ENCODE peak calls at places on chromosome 14, in nine cellular contexts. V is stomach, H is GM12892, C is transverse colon, Z is heart left ventricle, I is sigmoid colon, P is GM12891, N is GM12878, T is endothelial cell of umbilical vein. J is an unnamed sample.

GRCh38 chr14:91352101-91352500 is 65.5 kb downstream of the CCDC88C start:
- DNase-seq in H (no peak), N (no peak), V (peak), Z (peak), I (peak), P (no peak), T (no peak), C (no peak), J (peak)

GRCh38 chr14:24058260-24058950 is 6.6 kb downstream of the CARMIL3 start:
- DNase-seq in T (peak), Z (peak), C (peak), P (peak), V (peak), N (no peak), I (peak), H (peak), J (peak)

GRCh38 chr14:79117561-79117960 is 947.4 kb downstream of the NRXN3 start:
- DNase-seq in P (no peak), I (no peak), H (no peak), N (no peak), C (no peak), Z (no peak), V (no peak), T (no peak), J (no peak)

GRCh38 chr14:22650960-22651521 is 6.9 kb upstream of the OR6J1 start:
- DNase-seq in I (no peak), H (no peak), N (peak), C (no peak), Z (no peak), T (no peak), P (no peak), V (no peak), J (no peak)

GRCh38 chr14:102922490-102923200 is at the start of gene AMN:
- DNase-seq in Z (peak), V (no peak), H (no peak), N (no peak), I (no peak), T (no peak), C (peak), P (no peak), J (no peak)

GRCh38 chr14:52949711-52950409 is 990 bp downstream of the FERMT2 start:
- DNase-seq in Z (no peak), P (no peak), H (no peak), T (peak), N (no peak), I (no peak), C (no peak), V (no peak), J (peak)

GRCh38 chr14:24037658-24038037 is 14.2 kb upstream of the CARMIL3 start:
- DNase-seq in I (no peak), Z (no peak), P (no peak), H (no peak), N (no peak), V (peak), C (peak), T (no peak), J (no peak)

GRCh38 chr14:98259881-98260280 is 1012.1 kb downstream of the BCL11B start:
- DNase-seq in V (no peak), N (no peak), C (peak), Z (no peak), I (no peak), P (no peak), T (no peak), H (no peak), J (peak)

GRCh38 chr14:81247271-81247766 is 26.6 kb upstream of the GTF2A1 start:
- DNase-seq in N (no peak), P (no peak), T (no peak), H (no peak), C (no peak), Z (no peak), I (no peak), V (peak), J (no peak)

GRCh38 chr14:81384900-81385299 is 15.2 kb downstream of the STON2 start:
- DNase-seq in Z (no peak), C (no peak), T (no peak), N (no peak), V (no peak), I (no peak), H (no peak), P (no peak), J (no peak)

GRCh38 chr14:39912192-39913100 is 480.2 kb upstream of the FBXO33 start:
- DNase-seq in V (no peak), T (no peak), I (no peak), P (no peak), H (no peak), C (no peak), Z (no peak), N (peak), J (no peak)

GRCh38 chr14:78448483-78449094 is 278.4 kb downstream of the NRXN3 start:
- DNase-seq in V (peak), P (peak), T (peak), N (peak), C (peak), I (no peak), Z (no peak), H (peak), J (peak)

GRCh38 chr14:36513451-36514277 is 6.4 kb downstream of the NKX2-1 start:
- DNase-seq in C (no peak), P (no peak), Z (no peak), I (no peak), N (no peak), V (no peak), T (no peak), H (no peak), J (no peak)

GRCh38 chr14:68407275-68407674 is 385.6 kb downstream of the ZFP36L1 start:
- DNase-seq in N (no peak), C (no peak), V (no peak), Z (no peak), I (no peak), H (no peak), T (no peak), P (no peak), J (no peak)

GRCh38 chr14:29442720-29443119 is 484.9 kb downstream of the PRKD1 start:
- DNase-seq in T (peak), P (no peak), C (no peak), V (no peak), H (no peak), Z (no peak), I (no peak), N (no peak), J (no peak)

GRCh38 chr14:57707219-57707618 is 158.7 kb downstream of the SLC35F4 start:
- DNase-seq in N (no peak), V (no peak), T (no peak), I (no peak), H (no peak), Z (no peak), P (no peak), C (no peak), J (no peak)

GRCh38 chr14:23125006-23125405 is 6.0 kb upstream of the CEBPE start:
- DNase-seq in H (no peak), P (no peak), N (no peak), V (no peak), Z (no peak), C (no peak), T (no peak), I (no peak), J (no peak)

GRCh38 chr14:105926415-105927093 is 400.2 kb downstream of the TMEM121 start:
- DNase-seq in N (no peak), P (no peak), C (peak), T (no peak), Z (peak), H (no peak), V (no peak), I (peak), J (no peak)

GRCh38 chr14:99535448-99535847 is 54.2 kb downstream of the CCNK start:
- DNase-seq in Z (no peak), I (no peak), T (no peak), P (no peak), C (no peak), V (no peak), N (no peak), H (no peak), J (no peak)

GRCh38 chr14:69804902-69805301 is 7.9 kb upstream of the SLC10A1 start:
- DNase-seq in V (no peak), C (no peak), P (no peak), I (no peak), T (no peak), N (no peak), H (no peak), Z (no peak), J (no peak)

GRCh38 chr14:31942216-31942841 is 134.8 kb upstream of the ARHGAP5 start:
- DNase-seq in H (no peak), C (no peak), V (no peak), I (no peak), T (no peak), N (no peak), Z (no peak), P (no peak), J (no peak)

GRCh38 chr14:92565718-92566115 is 52.1 kb downstream of the RIN3 start:
- DNase-seq in T (no peak), P (no peak), H (no peak), V (no peak), Z (no peak), C (no peak), N (no peak), I (no peak), J (no peak)

GRCh38 chr14:92570863-92571262 is 57.3 kb downstream of the RIN3 start:
- DNase-seq in T (no peak), V (no peak), P (no peak), I (peak), H (no peak), N (no peak), Z (no peak), C (peak), J (no peak)

GRCh38 chr14:92572050-92572449 is 58.5 kb downstream of the RIN3 start:
- DNase-seq in T (no peak), C (no peak), H (no peak), V (no peak), N (no peak), Z (no peak), P (no peak), I (peak), J (peak)

GRCh38 chr14:92567173-92567725 is 53.7 kb downstream of the RIN3 start:
- DNase-seq in V (no peak), Z (no peak), I (no peak), C (no peak), H (no peak), N (no peak), P (no peak), T (no peak), J (no peak)

DNA sequence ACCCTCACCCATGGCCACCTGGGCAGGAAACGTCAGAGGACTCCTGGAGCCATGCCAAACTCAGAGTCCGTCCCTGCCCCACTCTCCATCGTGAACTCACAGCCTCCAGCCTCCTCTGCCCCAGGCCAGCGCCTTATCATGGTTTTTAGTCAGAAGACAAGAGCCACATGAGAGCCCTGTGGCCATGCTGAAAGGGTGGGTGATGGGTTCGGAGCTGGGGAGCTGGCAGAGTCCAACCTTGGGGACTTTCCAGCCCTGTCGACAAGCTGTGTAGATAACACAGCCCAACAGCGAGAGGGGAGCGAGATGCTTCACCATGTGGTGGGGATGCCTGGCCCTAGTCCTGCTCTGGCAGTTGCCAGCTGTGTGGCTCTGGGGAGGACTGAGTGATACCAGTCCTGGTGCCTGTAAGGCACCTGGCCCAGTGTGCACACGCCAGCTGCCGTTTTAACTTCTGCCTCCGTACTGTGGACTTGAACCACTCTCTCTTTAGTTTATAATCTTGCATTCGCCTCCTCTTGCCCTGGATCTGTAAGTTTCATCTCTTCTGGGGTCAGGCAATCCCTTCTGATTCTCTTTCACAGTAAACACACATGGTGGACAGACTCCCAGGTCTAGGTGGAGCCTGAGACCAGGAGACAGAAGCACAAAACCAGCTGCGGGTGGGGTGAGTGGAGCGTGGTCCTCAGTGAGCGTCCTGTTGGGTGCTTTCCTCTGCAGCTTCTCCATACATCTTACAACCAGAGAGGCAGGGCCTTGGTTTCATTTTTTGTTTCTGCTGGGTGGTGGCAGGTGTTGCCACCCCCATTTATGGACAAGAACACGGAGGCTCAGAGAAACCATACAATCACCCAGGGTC is 55.3 kb downstream of the RIN3 start:
- DNase-seq in H (peak), Z (peak), I (peak), T (no peak), C (no peak), N (peak), P (no peak), V (no peak), J (peak)
- TF ChIP-seq POLR2A in H (no peak), Z (no peak), I (no peak), T (no peak), C (no peak), N (peak), P (no peak), V (no peak), J (no peak)

DNA sequence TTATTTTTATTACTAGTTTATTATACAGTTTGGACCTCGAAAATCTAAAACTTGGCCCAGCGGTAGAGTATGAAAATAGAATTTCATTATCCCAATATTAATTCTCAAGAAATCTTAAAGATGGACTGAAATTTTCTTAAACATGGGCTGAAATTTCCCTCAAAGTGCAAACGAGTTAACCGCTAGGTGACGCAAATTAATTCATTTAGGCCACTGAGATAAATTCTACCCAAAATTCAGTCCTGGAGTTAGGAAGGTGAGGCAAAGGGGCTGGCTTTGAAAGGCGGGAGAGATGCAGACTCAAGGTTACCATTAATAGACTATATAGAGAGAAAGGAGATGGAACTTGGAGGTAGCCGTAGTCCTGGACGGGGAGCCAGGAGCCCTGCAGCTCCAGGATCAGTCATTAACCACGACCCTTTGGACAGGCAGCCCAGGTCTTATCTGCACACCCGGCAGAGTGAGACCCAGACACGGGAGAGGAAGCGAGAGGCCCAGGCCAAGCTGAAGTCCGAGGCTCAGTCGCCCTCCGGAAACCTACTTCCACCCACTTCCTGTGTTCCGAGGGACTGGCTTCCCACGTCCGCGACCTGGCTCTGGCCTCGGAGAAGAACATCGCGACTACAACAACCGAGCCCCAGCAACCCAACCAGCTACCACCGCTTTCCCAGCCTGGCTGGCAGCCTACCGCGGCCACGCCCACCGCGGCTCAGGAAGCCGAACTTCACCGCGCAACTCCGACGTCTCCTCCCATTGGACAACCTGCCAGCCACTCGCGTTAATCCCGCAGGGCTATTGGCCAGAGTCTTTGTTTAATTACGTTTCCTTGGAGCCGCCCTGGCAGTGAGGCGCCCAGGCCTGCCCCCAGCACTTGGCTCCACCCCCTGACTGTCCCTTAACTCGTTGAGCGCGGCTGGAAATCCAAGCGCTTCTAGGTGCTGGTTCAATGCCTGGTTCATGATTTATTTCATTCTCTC is at the start of gene EFCAB11:
- DNase-seq in I (peak), C (peak), P (peak), N (peak), H (peak), V (peak), Z (peak), T (peak), J (peak)
- TF ChIP-seq POLR2A in I (no peak), C (peak), P (peak), N (peak), H (peak), V (no peak), Z (peak), T (peak), J (no peak)

GRCh38 chr14:49999216-49999761 is 106.4 kb downstream of the ARF6 start:
- DNase-seq in N (no peak), I (peak), Z (peak), P (peak), H (peak), C (peak), T (peak), V (peak), J (peak)
- TF ChIP-seq POLR2A in N (peak), I (no peak), Z (peak), P (peak), H (peak), C (peak), T (peak), V (no peak), J (no peak)

GRCh38 chr14:21528381-21529348 is 2.5 kb upstream of the SALL2 start:
- DNase-seq in C (no peak), V (no peak), Z (no peak), T (no peak), I (no peak), N (no peak), H (no peak), P (no peak), J (no peak)

GRCh38 chr14:21525995-21526671 is at the start of gene SALL2:
- DNase-seq in T (peak), P (peak), Z (peak), N (peak), C (peak), V (peak), I (peak), H (peak), J (peak)

GRCh38 chr14:21526672-21527319 is 650 bp upstream of the SALL2 start:
- DNase-seq in I (no peak), C (no peak), N (no peak), H (no peak), Z (no peak), V (no peak), P (no peak), T (no peak), J (no peak)

GRCh38 chr14:21527320-21527679 is 1.2 kb upstream of the SALL2 start:
- DNase-seq in T (no peak), C (no peak), Z (no peak), P (no peak), V (no peak), I (no peak), N (no peak), H (no peak), J (no peak)

DNA sequence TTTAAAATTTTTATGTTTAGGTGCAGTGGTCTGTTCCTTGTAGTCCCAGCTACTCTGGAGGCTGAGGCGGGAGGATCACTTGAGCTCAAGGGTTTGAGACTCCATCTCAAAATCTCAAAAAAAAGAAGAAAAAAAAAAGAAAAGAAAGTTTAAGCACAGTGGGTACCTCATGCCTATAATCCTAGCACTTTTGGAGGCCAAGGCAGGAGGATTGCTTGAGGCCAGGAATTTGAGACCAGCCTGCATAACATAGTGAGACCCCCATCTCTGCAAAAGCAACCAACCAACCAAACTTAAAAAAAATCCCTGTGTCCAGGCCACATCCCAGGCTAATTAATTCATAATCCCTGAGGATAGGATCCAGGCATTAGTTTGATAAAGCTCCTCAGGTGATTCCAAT is 3.4 kb upstream of the SALL2 start:
- DNase-seq in C (no peak), N (no peak), H (no peak), V (no peak), I (no peak), T (no peak), Z (no peak), P (no peak), J (no peak)
- TF ChIP-seq POLR2A in C (no peak), N (no peak), H (no peak), V (no peak), I (no peak), T (no peak), Z (no peak), P (no peak), J (no peak)

GRCh38 chr14:35399083-35399807 is 5.3 kb downstream of the NFKBIA start:
- DNase-seq in I (no peak), V (no peak), H (no peak), N (no peak), T (peak), Z (no peak), P (no peak), C (no peak), J (no peak)
- TF ChIP-seq POLR2A in I (no peak), V (no peak), H (peak), N (no peak), T (no peak), Z (no peak), P (peak), C (no peak), J (no peak)

DNA sequence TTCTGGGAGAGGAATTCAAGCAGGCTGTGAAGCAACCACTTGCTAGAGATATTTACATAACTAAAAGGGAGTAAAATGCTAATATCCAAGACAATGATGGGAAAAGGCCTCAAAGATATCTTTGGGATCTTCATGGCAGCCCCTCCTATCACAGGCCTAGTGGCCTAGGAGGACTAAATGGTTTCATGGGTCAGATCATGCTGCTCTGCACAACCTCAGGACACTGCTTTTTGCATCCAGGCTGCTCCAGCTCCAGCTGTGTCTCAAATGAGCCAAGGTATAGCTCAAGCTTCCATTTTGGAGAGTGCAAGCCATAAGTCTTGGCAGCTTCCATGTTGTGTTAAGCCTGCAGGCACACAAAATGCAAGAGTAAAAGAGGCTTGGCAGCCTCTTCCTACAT is 195.6 kb upstream of the SSTR1 start:
- DNase-seq in I (no peak), P (no peak), N (no peak), V (no peak), H (no peak), Z (no peak), T (no peak), C (no peak), J (no peak)
- TF ChIP-seq POLR2A in I (no peak), P (no peak), N (no peak), V (no peak), H (no peak), Z (no peak), T (no peak), C (no peak), J (no peak)

GRCh38 chr14:101404426-101405170 is 156.7 kb upstream of the DIO3 start:
- DNase-seq in N (no peak), I (no peak), T (no peak), V (no peak), P (no peak), H (no peak), C (no peak), Z (no peak), J (no peak)
- TF ChIP-seq POLR2A in N (no peak), I (no peak), T (no peak), V (no peak), P (no peak), H (no peak), C (no peak), Z (no peak), J (no peak)

GRCh38 chr14:94381149-94382030 is 7.0 kb downstream of the SERPINA1 start:
- DNase-seq in T (no peak), P (no peak), H (no peak), Z (no peak), C (no peak), I (peak), N (no peak), V (no peak), J (no peak)

GRCh38 chr14:94378527-94379290 is 9.7 kb downstream of the SERPINA1 start:
- DNase-seq in I (peak), Z (no peak), T (no peak), V (no peak), C (no peak), N (no peak), P (no peak), H (no peak), J (no peak)

GRCh38 chr14:94380225-94381148 is 7.9 kb downstream of the SERPINA1 start:
- DNase-seq in H (no peak), I (peak), Z (no peak), T (no peak), V (no peak), C (no peak), P (no peak), N (no peak), J (no peak)

GRCh38 chr14:94377866-94378470 is 10.4 kb downstream of the SERPINA1 start:
- DNase-seq in I (peak), Z (no peak), V (no peak), N (no peak), P (no peak), H (no peak), C (no peak), T (no peak), J (no peak)

GRCh38 chr14:94379291-94380224 is 8.8 kb downstream of the SERPINA1 start:
- DNase-seq in V (no peak), Z (no peak), T (no peak), C (no peak), N (no peak), H (no peak), I (peak), P (no peak), J (no peak)
- TF ChIP-seq POLR2A in V (no peak), Z (no peak), T (no peak), C (no peak), N (no peak), H (no peak), I (no peak), P (no peak), J (no peak)

J was measured in testis.